ENCODE peak calls at places on chromosomes 11 and 22, in six cellular contexts. X, A, J, S, E and F are unnamed samples.
A peak's percentile ranks its signal among the peaks of the same experiment; 100 is the strongest.

GRCh38 chr11:128877726-128878125 is 10.6 kb upstream of the KCNJ1 start:
- DNase-seq in S (no peak), E (no peak), J (no peak), A (no peak), X (no peak), F (no peak)

GRCh38 chr11:94751806-94752205 is 16.4 kb upstream of the AMOTL1 start:
- DNase-seq in E (no peak), X (no peak), A (no peak), J (no peak), S (no peak), F (no peak)

GRCh38 chr11:76614471-76615183 is 55.9 kb downstream of the LRRC32 start:
- DNase-seq in J (peak; percentile 41), A (peak; percentile 23), S (no peak), E (no peak), X (no peak), F (no peak)

GRCh38 chr11:19691815-19692214 is 20.8 kb upstream of the NAV2 start:
- DNase-seq in A (no peak), J (no peak), X (no peak), S (no peak), E (no peak), F (no peak)

GRCh38 chr11:48013269-48013901 is 33.0 kb downstream of the PTPRJ start:
- DNase-seq in S (peak; percentile 82), A (peak; percentile 80), J (peak; percentile 47), E (no peak), X (peak; percentile 49), F (peak; percentile 65)

GRCh38 chr11:63273685-63274084 is 30.3 kb upstream of the SLC22A25 start:
- DNase-seq in J (no peak), S (no peak), X (no peak), A (no peak), E (no peak), F (no peak)

GRCh38 chr11:78138281-78138680 is 1.1 kb downstream of the ALG8 start:
- DNase-seq in A (no peak), J (no peak), X (no peak), E (no peak), S (no peak), F (peak; percentile 16)

GRCh38 chr11:8228206-8228605 is 35.5 kb downstream of the LMO1 start:
- DNase-seq in J (no peak), A (no peak), S (no peak), X (no peak), E (no peak), F (no peak)

GRCh38 chr22:46687460-46687859 is 50.6 kb downstream of the CERK start:
- DNase-seq in E (no peak), A (no peak), S (no peak), J (no peak), X (no peak), F (no peak)

GRCh38 chr22:48627203-48627602 is 1200.5 kb downstream of the BRD1 start:
- DNase-seq in E (peak; percentile 52), J (no peak), A (no peak), X (no peak), S (no peak), F (no peak)

GRCh38 chr11:34570584-34570983 is 50.3 kb upstream of the EHF start:
- DNase-seq in S (no peak), J (no peak), E (no peak), X (no peak), A (peak; percentile 51), F (peak; percentile 8)

GRCh38 chr11:112694813-112695212 is 266.4 kb upstream of the NCAM1 start:
- DNase-seq in E (no peak), J (peak; percentile 6), S (no peak), A (no peak), X (no peak), F (no peak)

GRCh38 chr11:128878455-128878854 is 11.4 kb upstream of the KCNJ1 start:
- DNase-seq in E (no peak), A (no peak), X (no peak), S (no peak), J (no peak), F (no peak)

GRCh38 chr11:17753641-17754040 is 19.1 kb downstream of the KCNC1 start:
- DNase-seq in A (no peak), J (no peak), S (no peak), E (no peak), X (no peak), F (no peak)

GRCh38 chr22:22683668-22684361 is 39.4 kb downstream of the GGTLC2 start:
- DNase-seq in X (no peak), J (no peak), E (no peak), A (no peak), S (no peak), F (no peak)

GRCh38 chr11:8642226-8642625 is 40.2 kb downstream of the TRIM66 start:
- DNase-seq in S (no peak), X (no peak), J (no peak), E (no peak), A (no peak), F (no peak)

GRCh38 chr22:37329239-37330140 is 47.2 kb downstream of the CYTH4 start:
- DNase-seq in E (no peak), J (no peak), A (no peak), X (no peak), S (no peak), F (peak; percentile 31)

GRCh38 chr11:131373756-131374155 is 3.3 kb downstream of the NTM start:
- DNase-seq in E (no peak), A (no peak), X (no peak), S (no peak), J (no peak), F (no peak)

GRCh38 chr11:70497536-70498075 is 99.3 kb downstream of the CTTN start:
- DNase-seq in X (no peak), E (no peak), J (no peak), A (no peak), S (no peak), F (no peak)

GRCh38 chr11:68420171-68420570 is 40.4 kb upstream of the PPP6R3 start:
- DNase-seq in A (no peak), E (no peak), S (no peak), J (no peak), X (no peak), F (no peak)

GRCh38 chr11:6531267-6531752 is 34.2 kb downstream of the DNHD1 start:
- DNase-seq in X (no peak), J (peak; percentile 70), E (peak; percentile 57), A (no peak), S (peak; percentile 34), F (peak; percentile 52)

GRCh38 chr11:134625631-134626030 is 213.6 kb upstream of the B3GAT1 start:
- DNase-seq in J (no peak), E (no peak), S (no peak), A (no peak), X (no peak), F (no peak)

GRCh38 chr11:26741036-26741435 is 19.2 kb upstream of the SLC5A12 start:
- DNase-seq in X (no peak), J (peak; percentile 83), S (no peak), E (no peak), A (no peak), F (no peak)

GRCh38 chr11:1442163-1442562 is 44.4 kb downstream of the MOB2 start:
- DNase-seq in X (no peak), A (no peak), S (no peak), J (peak; percentile 27), E (no peak), F (no peak)

GRCh38 chr22:44145544-44145943 is 35.2 kb upstream of the PARVG start:
- DNase-seq in X (no peak), S (no peak), A (no peak), J (no peak), E (no peak), F (no peak)